ENCODE peak calls at places on chromosomes 11 and 22, in ten cellular contexts. D, V, S, I, E, U, N, C, Z and R are unnamed samples.

GRCh38 chr11:134519390-134519750 is 107.3 kb upstream of the B3GAT1 start:
- DNase-seq in D (no peak), V (no peak), S (no peak), I (no peak), E (peak), U (no peak), N (no peak), C (no peak), Z (no peak), R (no peak)

GRCh38 chr11:30919389-30920172 is 333.4 kb upstream of the MPPED2 start:
- DNase-seq in D (no peak), V (no peak), S (no peak), I (no peak), E (no peak), U (peak), N (no peak), C (peak), Z (no peak), R (no peak)

GRCh38 chr11:75432911-75433321 is at the start of gene KLHL35:
- DNase-seq in D (peak), V (no peak), S (no peak), I (no peak), E (no peak), U (no peak), N (no peak), C (no peak), Z (no peak), R (no peak)

GRCh38 chr22:19619144-19620009 is 94.9 kb upstream of the SEPTIN5 start:
- DNase-seq in D (no peak), V (no peak), S (no peak), I (no peak), E (no peak), U (no peak), N (no peak), C (peak), Z (no peak), R (no peak)

GRCh38 chr11:67615455-67616430 is 9.0 kb downstream of the NDUFV1 start:
- DNase-seq in D (peak), V (peak), S (no peak), I (no peak), E (no peak), U (no peak), N (peak), C (peak), Z (peak), R (peak)

GRCh38 chr11:9777525-9777924 is 113.6 kb downstream of the SWAP70 start:
- DNase-seq in D (no peak), V (no peak), S (no peak), I (no peak), E (no peak), U (no peak), N (peak), C (no peak), Z (no peak), R (no peak)

GRCh38 chr11:2752923-2753322 is 53.1 kb upstream of the KCNQ1OT1 start:
- DNase-seq in D (no peak), V (no peak), S (no peak), I (no peak), E (no peak), U (peak), N (no peak), C (no peak), Z (no peak), R (peak)

GRCh38 chr11:92455221-92455790 is 230.7 kb downstream of the FAT3 start:
- DNase-seq in D (no peak), V (no peak), S (no peak), I (no peak), E (no peak), U (no peak), N (no peak), C (no peak), Z (no peak), R (no peak)

GRCh38 chr11:106424111-106424510 is 346.6 kb downstream of the AASDHPPT start:
- DNase-seq in D (no peak), V (no peak), S (no peak), I (no peak), E (no peak), U (peak), N (no peak), C (no peak), Z (no peak), R (peak)

GRCh38 chr11:47714554-47715081 is 551 bp downstream of the AGBL2 start:
- DNase-seq in D (no peak), V (no peak), S (no peak), I (peak), E (no peak), U (no peak), N (peak), C (no peak), Z (no peak), R (no peak)

GRCh38 chr11:47408598-47409439 is 429 bp downstream of the SLC39A13 start:
- DNase-seq in D (peak), V (no peak), S (no peak), I (no peak), E (peak), U (peak), N (peak), C (no peak), Z (no peak), R (peak)

GRCh38 chr11:22407899-22408298 is 69.7 kb downstream of the SLC17A6 start:
- DNase-seq in D (no peak), V (no peak), S (no peak), I (peak), E (no peak), U (no peak), N (peak), C (no peak), Z (no peak), R (no peak)

GRCh38 chr11:117187007-117187406 is 8.5 kb downstream of the SIDT2 start:
- DNase-seq in D (no peak), V (no peak), S (no peak), I (no peak), E (peak), U (no peak), N (no peak), C (no peak), Z (no peak), R (no peak)

GRCh38 chr11:115886111-115886733 is 382.0 kb upstream of the CADM1 start:
- DNase-seq in D (no peak), V (no peak), S (no peak), I (no peak), E (no peak), U (no peak), N (peak), C (no peak), Z (no peak), R (no peak)

GRCh38 chr11:10584071-10584501 is 15.6 kb upstream of the LYVE1 start:
- DNase-seq in D (no peak), V (no peak), S (no peak), I (no peak), E (no peak), U (peak), N (no peak), C (no peak), Z (no peak), R (no peak)

GRCh38 chr11:9852465-9852864 is 188.6 kb downstream of the SWAP70 start:
- DNase-seq in D (no peak), V (no peak), S (no peak), I (no peak), E (no peak), U (no peak), N (no peak), C (no peak), Z (no peak), R (no peak)

GRCh38 chr22:48452766-48453165 is 1374.9 kb downstream of the BRD1 start:
- DNase-seq in D (no peak), V (no peak), S (no peak), I (no peak), E (no peak), U (no peak), N (no peak), C (no peak), Z (no peak), R (no peak)

GRCh38 chr22:35684270-35684700 is 33.4 kb upstream of the APOL5 start:
- DNase-seq in D (peak), V (peak), S (no peak), I (peak), E (no peak), U (peak), N (peak), C (no peak), Z (no peak), R (peak)

GRCh38 chr11:71286701-71287643 is 34.6 kb upstream of the SHANK2 start:
- DNase-seq in D (peak), V (peak), S (no peak), I (no peak), E (peak), U (peak), N (no peak), C (no peak), Z (no peak), R (no peak)

GRCh38 chr11:29957406-29957805 is 59.4 kb downstream of the KCNA4 start:
- DNase-seq in D (no peak), V (no peak), S (no peak), I (no peak), E (no peak), U (no peak), N (peak), C (no peak), Z (no peak), R (no peak)

GRCh38 chr22:20630873-20631617 is 123.6 kb downstream of the MED15 start:
- DNase-seq in D (no peak), V (peak), S (no peak), I (no peak), E (peak), U (no peak), N (no peak), C (no peak), Z (no peak), R (no peak)

GRCh38 chr11:126282742-126283591 is at the start of gene TIRAP:
- DNase-seq in D (peak), V (peak), S (no peak), I (no peak), E (peak), U (peak), N (peak), C (peak), Z (no peak), R (peak)

GRCh38 chr11:61460986-61461385 is 31.1 kb downstream of the SDHAF2 start:
- DNase-seq in D (no peak), V (no peak), S (no peak), I (no peak), E (no peak), U (no peak), N (no peak), C (no peak), Z (no peak), R (peak)

GRCh38 chr11:96063053-96063452 is 139.1 kb upstream of the MTMR2 start:
- DNase-seq in D (no peak), V (no peak), S (no peak), I (no peak), E (no peak), U (no peak), N (no peak), C (no peak), Z (no peak), R (no peak)

GRCh38 chr11:122163420-122163819 is 47.4 kb upstream of the BLID start:
- DNase-seq in D (no peak), V (no peak), S (no peak), I (no peak), E (no peak), U (peak), N (no peak), C (no peak), Z (no peak), R (no peak)

GRCh38 chr22:37843746-37844089 is 416 bp downstream of the ANKRD54 start:
- DNase-seq in D (no peak), V (no peak), S (no peak), I (no peak), E (no peak), U (peak), N (no peak), C (peak), Z (no peak), R (no peak)

GRCh38 chr11:103920933-103921332 is 115.5 kb upstream of the DDI1 start:
- DNase-seq in D (no peak), V (no peak), S (no peak), I (no peak), E (no peak), U (no peak), N (peak), C (no peak), Z (no peak), R (no peak)

GRCh38 chr11:63443714-63444113 is 47.3 kb downstream of the PLAAT5 start:
- DNase-seq in D (no peak), V (no peak), S (no peak), I (no peak), E (no peak), U (no peak), N (no peak), C (no peak), Z (no peak), R (no peak)

GRCh38 chr22:46173152-46173551 is 22.8 kb downstream of the PPARA start:
- DNase-seq in D (no peak), V (no peak), S (no peak), I (no peak), E (no peak), U (no peak), N (no peak), C (no peak), Z (no peak), R (no peak)

GRCh38 chr11:34997872-34998548 is 81.6 kb downstream of the PDHX start:
- DNase-seq in D (no peak), V (no peak), S (no peak), I (no peak), E (no peak), U (peak), N (no peak), C (no peak), Z (no peak), R (peak)

GRCh38 chr11:70067591-70068341 is 10.4 kb upstream of the ANO1 start:
- DNase-seq in D (peak), V (no peak), S (no peak), I (peak), E (no peak), U (no peak), N (peak), C (no peak), Z (peak), R (peak)

GRCh38 chr22:46351131-46351735 is 15.7 kb downstream of the TRMU start:
- DNase-seq in D (no peak), V (no peak), S (no peak), I (no peak), E (peak), U (no peak), N (no peak), C (no peak), Z (no peak), R (no peak)

GRCh38 chr11:76769071-76769560 is 14.0 kb upstream of the TSKU start:
- DNase-seq in D (no peak), V (no peak), S (no peak), I (no peak), E (no peak), U (peak), N (peak), C (no peak), Z (no peak), R (no peak)

GRCh38 chr11:1497600-1497999 is 11.0 kb upstream of the MOB2 start:
- DNase-seq in D (no peak), V (no peak), S (no peak), I (no peak), E (no peak), U (no peak), N (no peak), C (no peak), Z (no peak), R (no peak)

GRCh38 chr11:8293171-8293570 is 29.5 kb upstream of the LMO1 start:
- DNase-seq in D (peak), V (no peak), S (no peak), I (no peak), E (no peak), U (no peak), N (no peak), C (no peak), Z (no peak), R (no peak)

GRCh38 chr22:26321469-26321913 is 107.6 kb upstream of the ASPHD2 start:
- DNase-seq in D (no peak), V (no peak), S (no peak), I (no peak), E (no peak), U (peak), N (peak), C (no peak), Z (no peak), R (peak)

GRCh38 chr11:111408789-111409727 is 30.0 kb upstream of the POU2AF1 start:
- DNase-seq in D (no peak), V (no peak), S (no peak), I (no peak), E (no peak), U (peak), N (no peak), C (no peak), Z (no peak), R (no peak)

GRCh38 chr22:20235453-20235991 is 32.6 kb downstream of the RTN4R start:
- DNase-seq in D (no peak), V (no peak), S (no peak), I (no peak), E (no peak), U (no peak), N (no peak), C (no peak), Z (no peak), R (no peak)

GRCh38 chr11:125925804-125926203 is 20.0 kb upstream of the VSIG10L2 start:
- DNase-seq in D (no peak), V (no peak), S (no peak), I (no peak), E (no peak), U (no peak), N (no peak), C (no peak), Z (no peak), R (no peak)

GRCh38 chr11:116885951-116886629 is 48.7 kb upstream of the APOA1 start:
- DNase-seq in D (no peak), V (no peak), S (no peak), I (no peak), E (no peak), U (peak), N (no peak), C (no peak), Z (no peak), R (no peak)

GRCh38 chr11:73383249-73384126 is 7.3 kb downstream of the RELT start:
- DNase-seq in D (no peak), V (no peak), S (no peak), I (no peak), E (no peak), U (no peak), N (no peak), C (no peak), Z (no peak), R (no peak)

GRCh38 chr11:73386026-73386425 is 9.8 kb downstream of the RELT start:
- DNase-seq in D (no peak), V (no peak), S (no peak), I (no peak), E (no peak), U (no peak), N (no peak), C (no peak), Z (no peak), R (no peak)

GRCh38 chr11:73384871-73385692 is 8.9 kb downstream of the RELT start:
- DNase-seq in D (no peak), V (no peak), S (no peak), I (no peak), E (peak), U (no peak), N (no peak), C (no peak), Z (no peak), R (no peak)

GRCh38 chr11:73384127-73384441 is 7.9 kb downstream of the RELT start:
- DNase-seq in D (no peak), V (no peak), S (no peak), I (no peak), E (no peak), U (no peak), N (no peak), C (no peak), Z (no peak), R (no peak)

GRCh38 chr11:73384531-73384870 is 8.3 kb downstream of the RELT start:
- DNase-seq in D (no peak), V (no peak), S (no peak), I (no peak), E (no peak), U (no peak), N (no peak), C (no peak), Z (no peak), R (no peak)
- H3K27ac ChIP-seq in D (no peak), V (no peak), S (no peak), I (no peak), E (no peak), U (no peak), N (no peak), C (no peak), Z (no peak), R (no peak)

GRCh38 chr11:128689946-128690745 is 3.7 kb upstream of the FLI1 start:
- DNase-seq in D (peak), V (no peak), S (no peak), I (no peak), E (peak), U (no peak), N (peak), C (no peak), Z (no peak), R (no peak)
- H3K9ac ChIP-seq in D (no peak), V (no peak), S (no peak), I (no peak), E (no peak), U (no peak), N (no peak), C (no peak), Z (no peak), R (no peak)

DNA sequence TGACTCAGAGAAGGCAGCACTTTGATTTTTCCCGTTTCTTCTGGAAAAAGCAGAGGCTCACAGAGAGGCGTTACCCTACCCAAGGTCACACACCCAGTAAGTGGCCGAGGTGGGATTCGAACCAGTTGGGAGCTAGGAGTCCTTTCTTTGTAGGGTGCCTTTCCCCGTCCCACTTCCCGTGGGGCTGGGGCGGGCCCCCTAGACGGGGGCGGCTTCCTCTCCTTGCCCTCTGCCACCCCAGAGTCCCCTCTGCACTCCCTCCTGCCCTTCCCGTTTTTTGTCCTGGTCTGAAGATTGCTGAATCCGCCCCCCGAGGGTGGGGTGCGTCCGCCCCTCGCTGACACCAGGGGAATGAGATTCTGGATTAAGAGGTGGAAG is 747 bp downstream of the TPCN2 start:
- DNase-seq in D (no peak), V (no peak), S (no peak), I (no peak), E (peak), U (no peak), N (no peak), C (no peak), Z (no peak), R (no peak)
- H3K27ac ChIP-seq in D (no peak), V (peak), S (peak), I (no peak), E (peak), U (peak), N (no peak), C (no peak), Z (peak), R (no peak)

GRCh38 chr11:43920598-43921419 is 21.6 kb upstream of the C11orf96 start:
- DNase-seq in D (no peak), V (peak), S (no peak), I (no peak), E (no peak), U (peak), N (peak), C (peak), Z (peak), R (peak)
- H3K9ac ChIP-seq in D (no peak), V (no peak), S (no peak), I (no peak), E (no peak), U (no peak), N (no peak), C (peak), Z (no peak), R (no peak)

DNA sequence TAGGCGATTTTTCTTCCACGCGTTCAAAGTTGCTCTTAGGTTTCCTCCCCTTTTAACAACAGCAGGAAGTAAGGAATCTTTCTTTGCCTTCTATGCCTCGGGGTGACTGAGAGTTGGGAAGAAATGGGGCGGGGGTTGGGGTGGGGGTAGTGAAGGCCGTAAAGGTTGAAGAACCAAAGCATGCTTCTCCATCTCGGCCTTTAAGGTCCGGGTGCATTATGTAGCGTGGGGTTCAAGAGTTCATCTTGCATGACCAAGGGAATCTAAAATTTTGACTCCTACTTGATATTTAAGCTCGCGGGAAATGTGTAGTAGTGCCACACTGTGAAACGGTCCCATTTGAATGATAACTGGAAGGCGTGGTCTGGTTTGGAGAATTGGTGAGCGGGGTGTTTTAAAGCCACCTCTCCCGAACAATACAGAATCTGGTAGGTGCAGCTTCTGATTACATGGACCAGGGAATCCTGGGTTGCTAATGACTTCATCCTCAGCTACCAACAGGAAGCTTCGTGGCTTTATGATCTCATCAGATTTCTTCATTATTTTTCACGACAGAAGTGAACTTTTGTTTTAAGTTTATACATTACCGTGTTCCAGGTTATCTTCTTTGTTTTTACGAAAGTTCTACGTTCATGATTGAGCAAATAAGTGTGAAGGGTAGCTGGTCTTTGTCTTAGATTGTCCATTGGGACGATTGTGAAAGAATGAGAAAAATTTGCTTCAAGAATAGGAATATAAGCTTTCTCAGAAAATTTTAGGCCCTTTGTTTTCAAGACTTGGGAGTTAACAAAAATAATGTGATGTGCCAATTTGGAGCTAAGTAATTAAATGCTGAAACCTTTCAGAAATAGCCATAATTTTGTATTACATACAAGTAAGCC is 1.6 kb downstream of the QSER1 start:
- DNase-seq in D (peak), V (peak), S (no peak), I (peak), E (no peak), U (peak), N (peak), C (peak), Z (peak), R (peak)
- H3K27ac ChIP-seq in D (peak), V (peak), S (peak), I (peak), E (peak), U (peak), N (peak), C (peak), Z (peak), R (peak)